ENCODE peak calls at places on chromosome 1, in four cellular contexts. F is endothelial cell, I is SK-N-SH, L is fibroblast of the aortic adventitia. Z is an unnamed sample.

GRCh38 chr1:8816831-8817412 is 518 bp downstream of the RERE start:
- DNase-seq in F (peak), I (peak), L (no peak), Z (peak)

GRCh38 chr1:201941420-201942128 is 4.8 kb downstream of the LMOD1 start:
- DNase-seq in F (peak), I (no peak), L (no peak), Z (no peak)

GRCh38 chr1:64223329-64224151 is 20.1 kb downstream of the UBE2U start:
- DNase-seq in F (no peak), I (no peak), L (peak), Z (no peak)

GRCh38 chr1:58157281-58157680 is 389.2 kb downstream of the OMA1 start:
- DNase-seq in F (no peak), I (no peak), L (no peak), Z (no peak)

GRCh38 chr1:30229960-30230359 is 493.4 kb downstream of the MATN1 start:
- DNase-seq in F (no peak), I (no peak), L (no peak), Z (no peak)

GRCh38 chr1:81226603-81226928 is 574.2 kb upstream of the ADGRL2 start:
- DNase-seq in F (no peak), I (no peak), L (no peak), Z (no peak)

GRCh38 chr1:3366181-3367051 is 88.0 kb upstream of the ARHGEF16 start:
- DNase-seq in F (no peak), I (no peak), L (peak), Z (no peak)

GRCh38 chr1:205812271-205812877 is 624 bp downstream of the SLC41A1 start:
- DNase-seq in F (peak), I (peak), L (peak), Z (no peak)

DNA sequence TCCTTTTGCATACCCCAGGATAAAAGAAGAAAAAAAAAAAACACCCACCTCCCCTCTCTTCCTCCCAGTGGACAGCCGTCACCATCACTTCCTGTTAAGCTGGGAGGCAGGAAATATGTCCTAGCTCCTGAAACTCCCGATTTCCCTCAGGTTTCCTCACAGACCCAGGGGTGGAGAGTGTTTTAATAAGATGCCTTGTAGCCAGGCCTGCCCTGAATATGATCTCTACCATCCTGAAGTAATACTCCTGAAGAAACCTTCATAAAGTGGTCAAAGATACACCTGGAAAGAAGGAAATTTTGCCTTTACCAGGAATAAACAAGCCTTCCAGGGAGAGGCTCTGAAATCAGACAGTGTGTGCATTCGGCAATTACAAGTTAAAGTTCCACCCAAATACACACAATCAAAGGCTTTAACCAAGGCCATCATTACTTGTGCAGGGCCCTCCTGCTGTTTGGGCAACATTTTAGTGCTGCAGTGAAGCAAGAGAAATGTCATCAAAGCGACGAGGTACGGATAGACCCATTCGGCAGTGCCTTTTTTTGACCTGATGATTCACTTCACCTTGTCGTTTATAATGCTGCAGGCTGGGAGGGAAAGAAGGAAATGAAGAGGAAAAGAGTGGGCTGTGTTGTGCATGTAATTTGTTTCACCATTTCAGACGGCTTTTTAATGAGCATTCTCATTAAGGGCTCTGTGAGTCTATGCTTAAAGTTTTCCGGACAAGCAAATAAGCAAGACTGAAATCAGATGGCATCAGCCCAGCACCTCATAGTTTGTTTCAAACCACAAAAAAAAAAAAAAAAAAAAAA is 41.0 kb upstream of the RASAL2 start:
- DNase-seq in F (peak), I (no peak), L (peak), Z (no peak)
- TF ChIP-seq CTCF in F (no peak), I (no peak), L (no peak), Z (no peak)

DNA sequence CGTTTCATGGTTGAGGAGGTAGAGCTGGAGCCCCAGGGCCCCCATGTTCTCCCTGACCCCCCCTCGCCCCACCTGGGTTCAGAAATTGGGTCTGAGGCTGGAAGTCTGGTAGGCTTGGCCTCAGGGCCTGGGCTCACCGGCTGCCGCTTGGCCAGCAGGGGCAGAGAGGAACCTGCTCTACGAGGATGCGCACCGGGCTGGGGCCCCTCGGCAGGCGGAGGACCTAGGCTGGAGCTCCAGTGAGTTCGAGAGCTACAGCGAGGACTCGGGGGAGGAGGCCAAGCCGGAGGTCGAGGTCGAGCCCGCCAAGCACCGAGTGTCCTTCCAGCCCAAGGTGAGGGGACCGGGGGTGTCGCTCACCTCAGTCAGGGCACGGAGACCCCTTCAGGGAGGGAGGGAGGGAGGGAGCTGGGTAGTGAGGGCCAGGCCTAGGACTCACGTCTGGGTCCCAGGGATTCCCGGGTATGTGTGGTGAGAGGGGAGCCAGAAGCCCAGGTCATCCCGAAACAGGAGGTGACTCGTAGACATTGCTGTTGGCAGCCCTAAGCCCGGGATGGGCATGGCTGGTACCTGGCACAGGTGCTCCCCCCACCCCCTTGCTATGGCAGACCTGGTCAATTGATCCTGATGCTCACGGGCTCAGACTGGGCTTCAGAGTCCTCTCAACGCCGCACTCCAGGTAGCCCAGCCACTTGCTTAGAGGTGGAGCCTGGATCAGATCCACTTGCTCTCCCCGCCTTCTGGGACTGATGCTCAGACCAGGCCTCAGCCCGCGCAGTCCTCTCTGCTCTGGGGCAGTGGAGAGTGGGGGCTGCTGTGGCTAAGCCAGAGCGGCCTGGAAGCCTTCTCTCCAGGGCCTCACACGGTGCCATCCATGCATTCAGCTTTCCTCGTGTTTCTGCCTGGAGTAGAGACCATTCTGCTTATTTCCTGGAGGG is 68.4 kb downstream of the ARHGEF10L start:
- DNase-seq in F (no peak), I (no peak), L (no peak), Z (no peak)
- TF ChIP-seq CTCF in F (no peak), I (no peak), L (no peak), Z (no peak)

GRCh38 chr1:164638506-164639202 is 79.7 kb downstream of the PBX1 start:
- DNase-seq in F (no peak), I (no peak), L (no peak), Z (no peak)
- TF ChIP-seq CTCF in F (no peak), I (no peak), L (no peak), Z (no peak)

GRCh38 chr1:24826510-24826909 is 81.3 kb downstream of the CLIC4 start:
- DNase-seq in F (no peak), I (no peak), L (no peak), Z (no peak)

GRCh38 chr1:24828183-24828886 is 83.1 kb downstream of the CLIC4 start:
- DNase-seq in F (no peak), I (peak), L (no peak), Z (no peak)

GRCh38 chr1:24828887-24829192 is 83.6 kb downstream of the CLIC4 start:
- DNase-seq in F (no peak), I (peak), L (no peak), Z (no peak)

GRCh38 chr1:24827737-24828136 is 82.5 kb downstream of the CLIC4 start:
- DNase-seq in F (no peak), I (no peak), L (no peak), Z (no peak)

GRCh38 chr1:24830680-24831272 is 85.5 kb downstream of the CLIC4 start:
- DNase-seq in F (no peak), I (peak), L (peak), Z (no peak)
- TF ChIP-seq CTCF in F (peak), I (peak), L (peak), Z (peak)

GRCh38 chr1:239872554-239872953 is 219.1 kb upstream of the FMN2 start:
- DNase-seq in F (no peak), I (no peak), L (no peak), Z (no peak)

GRCh38 chr1:239870194-239870593 is 221.5 kb upstream of the FMN2 start:
- DNase-seq in F (no peak), I (peak), L (no peak), Z (no peak)

GRCh38 chr1:239868117-239868516 is 223.6 kb upstream of the FMN2 start:
- DNase-seq in F (no peak), I (peak), L (no peak), Z (no peak)
- TF ChIP-seq CTCF in F (no peak), I (no peak), L (no peak), Z (peak)

GRCh38 chr1:247228133-247228532 is 27.7 kb upstream of the VN1R5 start:
- DNase-seq in F (no peak), I (no peak), L (peak), Z (no peak)
- TF ChIP-seq CTCF in F (no peak), I (no peak), L (no peak), Z (no peak)

DNA sequence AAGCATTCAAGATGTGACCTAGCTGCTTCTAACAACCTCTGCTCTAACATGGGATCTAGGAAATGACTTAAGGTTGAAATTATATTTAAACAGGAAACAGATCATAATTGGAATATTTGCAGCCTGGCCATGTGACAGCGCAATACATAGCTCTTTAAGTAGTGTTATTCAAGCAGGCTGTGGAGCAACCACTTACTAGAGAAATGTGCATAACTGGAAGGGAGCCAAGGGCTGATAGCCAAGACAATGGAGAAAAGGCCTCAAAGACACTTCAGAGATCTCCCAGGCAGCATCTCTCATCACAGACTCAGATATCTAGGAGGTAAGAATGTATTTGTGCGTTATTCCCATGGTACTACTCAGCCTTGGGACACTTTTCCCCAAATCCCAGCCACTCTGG is 823.0 kb upstream of the PRMT6 start:
- DNase-seq in F (no peak), I (no peak), L (no peak), Z (no peak)
- TF ChIP-seq CTCF in F (no peak), I (no peak), L (no peak), Z (no peak)

GRCh38 chr1:94792473-94792875 is 27.7 kb upstream of the SLC44A3 start:
- DNase-seq in F (no peak), I (no peak), L (no peak), Z (no peak)
- TF ChIP-seq CTCF in F (no peak), I (peak), L (peak), Z (peak)

GRCh38 chr1:118459871-118460270 is 274.8 kb upstream of the SPAG17 start:
- DNase-seq in F (no peak), I (no peak), L (no peak), Z (no peak)

GRCh38 chr1:118461154-118461553 is 276.1 kb upstream of the SPAG17 start:
- DNase-seq in F (no peak), I (no peak), L (no peak), Z (no peak)
- TF ChIP-seq CTCF in F (peak), I (peak), L (peak), Z (no peak)

Z was measured in dorsolateral prefrontal cortex.